ENCODE peak calls at places on chromosomes 11 and 22, in nine cellular contexts. R is GM20000; M is HFF-Myc; I is fibroblast of mammary gland; S is T-helper 1 cell; V is ascending aorta; W is GM04504; F is DMS153; T is activated T-helper 9 cell treated with anti-CD3 and anti-CD28 coated beads, Interleukin-2, amount 50 U/mL, for 16 hours. Z is an unnamed sample.

GRCh38 chr11:37402663-37403062 is 804.6 kb upstream of the RAG2 start:
- DNase-seq in V (no peak), I (no peak), W (no peak), F (no peak), R (no peak), T (no peak), S (no peak), M (no peak), Z (no peak)

GRCh38 chr22:19051381-19051780 is 70.8 kb downstream of the DGCR2 start:
- DNase-seq in S (no peak), R (no peak), V (no peak), F (no peak), W (no peak), M (no peak), I (no peak), T (no peak), Z (no peak)

GRCh38 chr11:28228196-28228595 is 120.0 kb downstream of the METTL15 start:
- DNase-seq in T (no peak), F (no peak), R (no peak), V (no peak), M (no peak), I (peak; percentile 19), W (no peak), S (no peak), Z (peak; percentile 56)

GRCh38 chr11:84854498-84854880 is 772.7 kb downstream of the DLG2 start:
- DNase-seq in W (no peak), F (no peak), I (no peak), S (no peak), M (no peak), R (no peak), T (no peak), V (no peak), Z (no peak)

GRCh38 chr11:123482225-123482624 is 52.2 kb downstream of the GRAMD1B start:
- DNase-seq in S (no peak), I (no peak), R (no peak), V (no peak), W (no peak), F (no peak), T (no peak), M (no peak), Z (no peak)

GRCh38 chr11:3094223-3094824 is 37.1 kb upstream of the CARS1 start:
- DNase-seq in F (no peak), I (no peak), S (no peak), V (no peak), R (no peak), W (no peak), M (no peak), T (no peak), Z (no peak)

GRCh38 chr11:113690619-113691569 is 15.2 kb downstream of the TMPRSS5 start:
- DNase-seq in R (peak; percentile 46), W (no peak), S (no peak), V (peak; percentile 70), T (no peak), M (peak; percentile 9), I (peak; percentile 64), F (no peak), Z (peak; percentile 79)

GRCh38 chr11:20172721-20173447 is 12.6 kb upstream of the DBX1 start:
- DNase-seq in T (no peak), W (no peak), R (no peak), S (no peak), I (no peak), V (no peak), F (no peak), M (no peak), Z (no peak)

GRCh38 chr22:19801340-19802000 is 40.9 kb downstream of the TBX1 start:
- DNase-seq in I (peak; percentile 85), T (no peak), V (no peak), W (no peak), R (no peak), F (no peak), S (no peak), M (no peak), Z (peak; percentile 86)

GRCh38 chr22:17773606-17774205 is 563 bp downstream of the BID start:
- DNase-seq in T (peak; percentile 62), S (peak; percentile 57), F (peak; percentile 33), V (no peak), R (peak; percentile 78), W (no peak), M (no peak), I (peak; percentile 20), Z (no peak)